ENCODE peak calls at places on chromosomes 2 and 18, in four cellular contexts. S is AG04450, P is HEK293T, V is HT1080. Y is an unnamed sample.
A peak's percentile ranks its signal among the peaks of the same experiment; 100 is the strongest.

GRCh38 chr2:181077128-181077709 is 96.8 kb downstream of the UBE2E3 start:
- DNase-seq in S (no peak), P (peak; percentile 36), V (peak; percentile 53), Y (peak; percentile 12)

GRCh38 chr2:75799859-75800258 is 89.1 kb upstream of the GCFC2 start:
- DNase-seq in S (no peak), V (no peak), P (no peak), Y (no peak)

GRCh38 chr18:42444349-42444748 is 489.3 kb downstream of the PIK3C3 start:
- DNase-seq in S (no peak), P (no peak), V (no peak), Y (no peak)

GRCh38 chr2:165083326-165083725 is 120.5 kb downstream of the SCN3A start:
- DNase-seq in P (no peak), S (no peak), V (no peak), Y (no peak)

GRCh38 chr2:44155577-44156446 is 12.9 kb upstream of the PPM1B start:
- DNase-seq in P (no peak), V (peak; percentile 75), S (no peak), Y (no peak)

GRCh38 chr2:170815311-170815710 is 1.4 kb upstream of the GAD1 start:
- DNase-seq in S (no peak), V (no peak), P (no peak), Y (no peak)

GRCh38 chr18:55875330-55875933 is 287.4 kb upstream of the TCF4 start:
- DNase-seq in S (no peak), V (no peak), P (no peak), Y (no peak)

GRCh38 chr2:10305715-10306114 is 3.0 kb downstream of the HPCAL1 start:
- DNase-seq in V (no peak), S (no peak), P (peak; percentile 39), Y (no peak)

GRCh38 chr2:68255736-68256450 is 3.6 kb upstream of the PPP3R1 start:
- DNase-seq in P (no peak), S (no peak), V (peak; percentile 51), Y (no peak)

GRCh38 chr2:5914831-5915611 is 222.8 kb downstream of the SOX11 start:
- DNase-seq in V (peak; percentile 80), S (peak; percentile 68), P (no peak), Y (no peak)

GRCh38 chr2:147204102-147204501 is 640.7 kb upstream of the ACVR2A start:
- DNase-seq in V (peak; percentile 83), S (no peak), P (no peak), Y (no peak)

GRCh38 chr2:118711603-118712002 is 135.8 kb downstream of the EN1 start:
- DNase-seq in V (no peak), S (no peak), P (no peak), Y (no peak)

GRCh38 chr2:151849413-151850010 is 21.3 kb upstream of the ARL5A start:
- DNase-seq in S (no peak), V (no peak), P (no peak), Y (no peak)

GRCh38 chr2:219713110-219713509 is 85.7 kb downstream of the SLC4A3 start:
- DNase-seq in S (no peak), V (peak; percentile 77), P (peak; percentile 50), Y (no peak)

GRCh38 chr18:48519431-48520100 is 19.3 kb upstream of the CTIF start:
- DNase-seq in P (no peak), V (peak; percentile 62), S (no peak), Y (no peak)

Y was measured in mucosa of gallbladder.